ENCODE peak calls at places on chromosomes 5 and 9, in six cellular contexts. R is neural crest cell; E is Right ventricle myocardium superior; B is OCI-M1; A is activated CD4-positive, alpha-beta T cell treated with anti-CD3 and anti-CD28 coated beads, Interleukin-2, amount 50 U/mL, for 1 hour; N is OCI-LY7. U is an unnamed sample.

GRCh38 chr5:38645508-38645907 is 89.1 kb upstream of the LIFR start:
- DNase-seq in N (no peak), E (peak; percentile 71), R (no peak), B (no peak), A (no peak), U (peak; percentile 58)

GRCh38 chr5:447501-447900 is 4.5 kb downstream of the EXOC3 start:
- DNase-seq in B (no peak), N (no peak), E (peak; percentile 33), R (no peak), A (no peak), U (peak; percentile 19)

GRCh38 chr5:159242656-159243055 is 20.4 kb upstream of the UBLCP1 start:
- DNase-seq in A (no peak), B (no peak), E (no peak), N (no peak), R (no peak), U (no peak)

GRCh38 chr5:32722957-32723356 is 11.8 kb downstream of the NPR3 start:
- DNase-seq in A (no peak), E (no peak), R (no peak), B (no peak), N (no peak), U (no peak)

GRCh38 chr5:179362355-179362754 is 17.1 kb upstream of the ADAMTS2 start:
- DNase-seq in E (no peak), R (no peak), A (no peak), N (no peak), B (no peak), U (no peak)

GRCh38 chr5:93117753-93118531 is 463.1 kb downstream of the NR2F1-AS1 start:
- DNase-seq in E (no peak), B (no peak), N (no peak), R (no peak), A (no peak), U (no peak)

GRCh38 chr9:21682981-21683380 is 119.5 kb upstream of the MTAP start:
- DNase-seq in B (no peak), N (no peak), R (no peak), A (no peak), E (no peak), U (no peak)

GRCh38 chr9:30711591-30711990 is 1672.9 kb upstream of the ACO1 start:
- DNase-seq in R (no peak), B (no peak), E (no peak), N (no peak), A (no peak), U (no peak)

GRCh38 chr5:124452389-124452788 is 294.1 kb downstream of the ZNF608 start:
- DNase-seq in A (no peak), R (peak; percentile 21), N (no peak), B (no peak), E (no peak), U (no peak)

GRCh38 chr9:14349141-14349817 is 35.3 kb upstream of the NFIB start:
- DNase-seq in A (no peak), B (no peak), E (no peak), R (peak; percentile 13), N (no peak), U (no peak)

GRCh38 chr9:86034863-86035734 is 64.3 kb downstream of the GOLM1 start:
- DNase-seq in E (no peak), R (peak; percentile 29), N (peak; percentile 12), A (no peak), B (peak; percentile 30), U (no peak)